ENCODE peak calls at places on chromosomes 1 and 21, in four cellular contexts. One of them, this sample, is unnamed.

GRCh38 chr1:75198761-75199160 is 64.6 kb downstream of the LHX8 start:
- DNase-seq in MM.1S: no peak
- DNase-seq in heart right ventricle: no peak
- DNase-seq in AG10803: no peak
- DNase-seq in this sample: no peak

GRCh38 chr1:41612953-41613352 is 128.5 kb upstream of the EDN2 start:
- DNase-seq in MM.1S: no peak
- DNase-seq in heart right ventricle: no peak
- DNase-seq in AG10803: peak; percentile 67
- DNase-seq in this sample: no peak

GRCh38 chr1:180244840-180245239 is 14.8 kb downstream of the LHX4 start:
- DNase-seq in MM.1S: no peak
- DNase-seq in heart right ventricle: no peak
- DNase-seq in AG10803: no peak
- DNase-seq in this sample: no peak

GRCh38 chr1:42340093-42340492 is 5.1 kb upstream of the FOXJ3 start:
- DNase-seq in MM.1S: no peak
- DNase-seq in heart right ventricle: no peak
- DNase-seq in AG10803: no peak
- DNase-seq in this sample: no peak

GRCh38 chr1:220997791-220998190 is 118.5 kb downstream of the HLX start:
- DNase-seq in MM.1S: no peak
- DNase-seq in heart right ventricle: no peak
- DNase-seq in AG10803: no peak
- DNase-seq in this sample: no peak

GRCh38 chr21:45644041-45644906 is 749 bp downstream of the PCBP3 start:
- DNase-seq in MM.1S: peak; percentile 82
- DNase-seq in heart right ventricle: peak; percentile 4
- DNase-seq in AG10803: no peak
- DNase-seq in this sample: peak; percentile 52

GRCh38 chr1:214019499-214019898 is 31.7 kb downstream of the PROX1 start:
- DNase-seq in MM.1S: no peak
- DNase-seq in heart right ventricle: no peak
- DNase-seq in AG10803: no peak
- DNase-seq in this sample: no peak

GRCh38 chr1:101239095-101240040 is 2.5 kb downstream of the S1PR1 start:
- DNase-seq in MM.1S: no peak
- DNase-seq in heart right ventricle: no peak
- DNase-seq in AG10803: no peak
- DNase-seq in this sample: no peak

GRCh38 chr1:225763815-225764548 is 13.6 kb upstream of the SRP9 start:
- DNase-seq in MM.1S: no peak
- DNase-seq in heart right ventricle: peak; percentile 38
- DNase-seq in AG10803: peak; percentile 58
- DNase-seq in this sample: no peak

GRCh38 chr1:19096036-19096833 is 113.8 kb downstream of the UBR4 start:
- DNase-seq in MM.1S: no peak
- DNase-seq in heart right ventricle: peak; percentile 53
- DNase-seq in AG10803: peak; percentile 9
- DNase-seq in this sample: no peak

GRCh38 chr1:113247805-113248204 is 142.5 kb upstream of the MAGI3 start:
- DNase-seq in MM.1S: no peak
- DNase-seq in heart right ventricle: no peak
- DNase-seq in AG10803: no peak
- DNase-seq in this sample: no peak

GRCh38 chr21:21057349-21058062 is 59.3 kb downstream of the NCAM2 start:
- DNase-seq in MM.1S: no peak
- DNase-seq in heart right ventricle: no peak
- DNase-seq in AG10803: no peak
- DNase-seq in this sample: no peak

GRCh38 chr1:153954826-153955225 is 3.6 kb downstream of the CRTC2 start:
- DNase-seq in MM.1S: no peak
- DNase-seq in heart right ventricle: no peak
- DNase-seq in AG10803: no peak
- DNase-seq in this sample: no peak

GRCh38 chr1:231951399-231951798 is 324.8 kb downstream of the DISC1 start:
- DNase-seq in MM.1S: no peak
- DNase-seq in heart right ventricle: no peak
- DNase-seq in AG10803: peak; percentile 15
- DNase-seq in this sample: no peak

GRCh38 chr1:43324810-43325209 is 12.8 kb upstream of the MPL start:
- DNase-seq in MM.1S: no peak
- DNase-seq in heart right ventricle: no peak
- DNase-seq in AG10803: no peak
- DNase-seq in this sample: no peak

GRCh38 chr1:46682064-46682463 is 10.4 kb downstream of the TEX38 start:
- DNase-seq in MM.1S: no peak
- DNase-seq in heart right ventricle: no peak
- DNase-seq in AG10803: no peak
- DNase-seq in this sample: no peak

GRCh38 chr1:3932156-3932555 is 32.1 kb upstream of the C1orf174 start:
- DNase-seq in MM.1S: no peak
- DNase-seq in heart right ventricle: no peak
- DNase-seq in AG10803: no peak
- DNase-seq in this sample: no peak

GRCh38 chr1:193210991-193211390 is 24.6 kb upstream of the B3GALT2 start:
- DNase-seq in MM.1S: no peak
- DNase-seq in heart right ventricle: no peak
- DNase-seq in AG10803: no peak
- DNase-seq in this sample: no peak

GRCh38 chr1:3335754-3336640 is 118.5 kb upstream of the ARHGEF16 start:
- DNase-seq in MM.1S: no peak
- DNase-seq in heart right ventricle: no peak
- DNase-seq in AG10803: no peak
- DNase-seq in this sample: no peak

GRCh38 chr1:21663251-21663950 is 5.8 kb downstream of the RAP1GAP start:
- DNase-seq in MM.1S: no peak
- DNase-seq in heart right ventricle: peak; percentile 34
- DNase-seq in AG10803: no peak
- DNase-seq in this sample: no peak

GRCh38 chr1:150237746-150238145 is 1.8 kb upstream of the ANP32E start:
- DNase-seq in MM.1S: no peak
- DNase-seq in heart right ventricle: no peak
- DNase-seq in AG10803: no peak
- DNase-seq in this sample: no peak

GRCh38 chr1:226975259-226975908 is 35.3 kb downstream of the COQ8A start:
- DNase-seq in MM.1S: no peak
- DNase-seq in heart right ventricle: no peak
- DNase-seq in AG10803: no peak
- DNase-seq in this sample: no peak

GRCh38 chr1:76074321-76075187 is at the start of gene ST6GALNAC3:
- DNase-seq in MM.1S: peak; percentile 84
- DNase-seq in heart right ventricle: peak; percentile 65
- DNase-seq in AG10803: peak; percentile 15
- DNase-seq in this sample: peak; percentile 85

GRCh38 chr1:27366113-27366410 is 699 bp downstream of the MAP3K6 start:
- DNase-seq in MM.1S: peak; percentile 68
- DNase-seq in heart right ventricle: peak; percentile 92
- DNase-seq in AG10803: peak; percentile 63
- DNase-seq in this sample: peak; percentile 77

GRCh38 chr21:33578959-33579542 is 9.4 kb downstream of the DONSON start:
- DNase-seq in MM.1S: no peak
- DNase-seq in heart right ventricle: no peak
- DNase-seq in AG10803: peak; percentile 24
- DNase-seq in this sample: no peak

GRCh38 chr1:89633103-89633744 is at the start of gene LRRC8C:
- DNase-seq in MM.1S: peak; percentile 69
- DNase-seq in heart right ventricle: peak; percentile 39
- DNase-seq in AG10803: peak; percentile 40
- DNase-seq in this sample: peak; percentile 67

GRCh38 chr1:186878356-186878755 is 49.6 kb downstream of the PLA2G4A start:
- DNase-seq in MM.1S: no peak
- DNase-seq in heart right ventricle: no peak
- DNase-seq in AG10803: no peak
- DNase-seq in this sample: no peak

GRCh38 chr1:38578444-38578951 is 281.1 kb downstream of the RRAGC start:
- DNase-seq in MM.1S: no peak
- DNase-seq in heart right ventricle: no peak
- DNase-seq in AG10803: no peak
- DNase-seq in this sample: no peak

GRCh38 chr1:31413405-31414005 is 492 bp downstream of the SERINC2 start:
- DNase-seq in MM.1S: peak; percentile 19
- DNase-seq in heart right ventricle: peak; percentile 76
- DNase-seq in AG10803: peak; percentile 58
- DNase-seq in this sample: no peak

GRCh38 chr21:28393279-28393678 is 599.4 kb downstream of the LTN1 start:
- DNase-seq in MM.1S: no peak
- DNase-seq in heart right ventricle: no peak
- DNase-seq in AG10803: no peak
- DNase-seq in this sample: no peak

GRCh38 chr1:51417496-51418383 is 87.4 kb upstream of the TTC39A start:
- DNase-seq in MM.1S: no peak
- DNase-seq in heart right ventricle: no peak
- DNase-seq in AG10803: peak; percentile 41
- DNase-seq in this sample: no peak

GRCh38 chr1:234827656-234828055 is 217.7 kb upstream of the IRF2BP2 start:
- DNase-seq in MM.1S: no peak
- DNase-seq in heart right ventricle: no peak
- DNase-seq in AG10803: no peak
- DNase-seq in this sample: no peak

GRCh38 chr1:175252561-175252960 is 60.0 kb upstream of the KIAA0040 start:
- DNase-seq in MM.1S: no peak
- DNase-seq in heart right ventricle: no peak
- DNase-seq in AG10803: no peak
- DNase-seq in this sample: no peak

GRCh38 chr1:167474191-167474641 is 44.1 kb downstream of the CD247 start:
- DNase-seq in MM.1S: no peak
- DNase-seq in heart right ventricle: no peak
- DNase-seq in AG10803: no peak
- DNase-seq in this sample: no peak

GRCh38 chr1:235011064-235011598 is 117.5 kb downstream of the TOMM20 start:
- DNase-seq in MM.1S: no peak
- DNase-seq in heart right ventricle: no peak
- DNase-seq in AG10803: no peak
- DNase-seq in this sample: peak; percentile 73

GRCh38 chr1:99347041-99347684 is 82.9 kb downstream of the PLPPR4 start:
- DNase-seq in MM.1S: no peak
- DNase-seq in heart right ventricle: no peak
- DNase-seq in AG10803: no peak
- DNase-seq in this sample: no peak

GRCh38 chr1:77900687-77901293 is 12.4 kb downstream of the NEXN start:
- DNase-seq in MM.1S: peak; percentile 31
- DNase-seq in heart right ventricle: no peak
- DNase-seq in AG10803: peak; percentile 69
- DNase-seq in this sample: peak; percentile 38
- TF ChIP-seq CTCF in MM.1S: peak; percentile 44
- TF ChIP-seq CTCF in heart right ventricle: peak; percentile 71
- TF ChIP-seq CTCF in AG10803: peak; percentile 82
- TF ChIP-seq CTCF in this sample: peak; percentile 62

DNA sequence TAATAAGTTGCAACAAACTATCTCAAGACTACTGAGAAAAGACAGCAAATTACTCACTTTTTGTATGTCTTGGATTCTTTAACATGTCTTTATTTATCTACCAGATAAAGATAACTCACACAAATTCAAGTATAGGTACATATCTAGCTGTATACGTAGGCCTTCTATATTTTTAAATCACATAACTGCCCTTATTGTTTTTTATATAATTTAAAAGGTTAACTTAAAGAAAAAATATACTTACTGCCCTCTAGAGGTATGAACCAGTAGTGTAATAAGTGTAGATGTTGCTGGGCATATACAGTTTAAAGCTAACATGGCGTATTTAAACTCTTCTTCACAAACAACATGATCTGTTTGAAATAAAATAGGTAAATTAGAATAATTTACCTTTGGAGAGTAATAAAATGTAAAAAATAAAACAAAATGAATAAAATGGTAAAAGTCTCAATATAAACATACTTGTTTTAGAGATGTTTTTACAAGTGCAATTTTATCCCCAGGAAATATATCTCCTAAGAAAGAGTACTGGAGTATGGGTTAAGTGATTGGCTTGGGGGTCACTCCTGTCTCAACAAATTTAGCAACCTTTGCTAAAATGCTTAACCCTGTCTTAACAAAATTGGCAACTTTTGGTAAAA is 235.2 kb downstream of the KCNT2 start:
- DNase-seq in MM.1S: peak; percentile 57
- DNase-seq in heart right ventricle: no peak
- DNase-seq in AG10803: peak; percentile 42
- DNase-seq in this sample: peak; percentile 19
- TF ChIP-seq CTCF in MM.1S: peak; percentile 61
- TF ChIP-seq CTCF in heart right ventricle: peak; percentile 63
- TF ChIP-seq CTCF in AG10803: peak; percentile 64
- TF ChIP-seq CTCF in this sample: peak; percentile 47

GRCh38 chr21:41671212-41671762 is 95.6 kb downstream of the RIPK4 start:
- DNase-seq in MM.1S: no peak
- DNase-seq in heart right ventricle: no peak
- DNase-seq in AG10803: no peak
- DNase-seq in this sample: no peak
- TF ChIP-seq CTCF in MM.1S: no peak
- TF ChIP-seq CTCF in heart right ventricle: no peak
- TF ChIP-seq CTCF in AG10803: no peak
- TF ChIP-seq CTCF in this sample: no peak

DNA sequence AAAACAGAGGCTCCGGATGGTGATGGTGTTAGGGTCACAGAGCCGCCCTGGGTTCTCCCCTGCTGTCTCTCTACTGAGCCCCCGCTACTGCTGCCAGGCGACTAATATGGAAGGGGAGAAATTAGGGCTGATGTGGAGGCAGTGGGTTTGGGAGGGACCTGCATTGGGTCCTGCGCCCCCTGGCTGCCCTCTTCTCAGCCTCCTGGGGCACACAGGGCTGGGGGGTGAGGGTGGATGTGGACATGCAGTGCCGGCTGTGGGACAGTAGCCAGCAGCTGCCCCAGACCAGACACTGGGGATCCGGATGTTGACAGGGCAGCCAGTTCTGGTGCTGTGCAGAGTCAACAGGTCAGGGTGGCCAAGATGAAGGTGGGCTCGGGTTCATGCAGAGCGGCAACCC is 1.5 kb upstream of the CLCNKB start:
- DNase-seq in MM.1S: no peak
- DNase-seq in heart right ventricle: no peak
- DNase-seq in AG10803: no peak
- DNase-seq in this sample: no peak
- TF ChIP-seq CTCF in MM.1S: no peak
- TF ChIP-seq CTCF in heart right ventricle: peak; percentile 20
- TF ChIP-seq CTCF in AG10803: no peak
- TF ChIP-seq CTCF in this sample: no peak

GRCh38 chr1:196660912-196661311 is 9.1 kb downstream of the CFH start:
- DNase-seq in MM.1S: peak; percentile 41
- DNase-seq in heart right ventricle: no peak
- DNase-seq in AG10803: peak; percentile 25
- DNase-seq in this sample: peak; percentile 29
- TF ChIP-seq CTCF in MM.1S: peak; percentile 63
- TF ChIP-seq CTCF in heart right ventricle: peak; percentile 68
- TF ChIP-seq CTCF in AG10803: peak; percentile 55
- TF ChIP-seq CTCF in this sample: peak; percentile 25

DNA sequence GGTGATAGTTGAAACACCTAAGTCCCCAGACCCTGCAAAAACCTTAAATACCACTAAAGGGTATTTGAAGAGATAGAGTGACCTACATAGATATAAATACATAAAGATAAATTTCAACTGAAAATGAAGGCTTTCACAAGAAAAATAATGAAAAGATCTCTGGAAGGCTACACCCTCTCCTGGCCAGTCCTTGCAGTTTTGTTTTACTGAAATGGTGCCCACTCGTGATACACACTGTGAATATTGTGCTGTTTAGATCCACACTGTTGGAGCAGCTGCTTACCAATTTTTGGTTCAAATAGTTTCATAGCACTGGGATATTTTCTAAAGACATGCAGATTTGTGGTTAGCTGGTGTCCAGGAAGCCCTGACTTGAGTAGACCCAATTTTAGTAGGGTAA is 31.5 kb upstream of the RNF187 start:
- DNase-seq in MM.1S: no peak
- DNase-seq in heart right ventricle: no peak
- DNase-seq in AG10803: no peak
- DNase-seq in this sample: no peak
- TF ChIP-seq CTCF in MM.1S: no peak
- TF ChIP-seq CTCF in heart right ventricle: peak; percentile 24
- TF ChIP-seq CTCF in AG10803: peak; percentile 33
- TF ChIP-seq CTCF in this sample: no peak